ENCODE peak calls at places on chromosomes 11 and 22, in nine cellular contexts. Q is psoas muscle, X is endothelial cell of umbilical vein, L is HCT116, M is heart left ventricle, V is lung, C is K562, K is cardiac muscle cell, R is Panc1. G is an unnamed sample.

GRCh38 chr11:128903248-128904041 is 12.3 kb downstream of the KCNJ5 start:
- DNase-seq in C (no peak), Q (no peak), X (no peak), R (no peak), K (no peak), V (no peak), L (no peak), M (peak; percentile 76), G (no peak)

GRCh38 chr11:64245797-64246623 is 733 bp downstream of the PPP1R14B start:
- DNase-seq in K (peak; percentile 79), X (peak; percentile 82), Q (peak; percentile 94), V (peak; percentile 65), C (peak; percentile 68), R (peak; percentile 71), L (no peak), M (no peak), G (peak; percentile 92)

GRCh38 chr11:10122337-10123197 is 171.5 kb downstream of the SBF2 start:
- DNase-seq in R (no peak), X (no peak), Q (no peak), L (peak; percentile 77), K (peak; percentile 53), V (no peak), M (no peak), C (no peak), G (peak; percentile 22)

GRCh38 chr22:29780220-29780619 is 13.1 kb downstream of the UQCR10 start:
- DNase-seq in R (no peak), L (no peak), V (no peak), X (no peak), Q (no peak), K (no peak), M (no peak), C (no peak), G (no peak)

GRCh38 chr11:67507242-67507890 is 596 bp downstream of the CDK2AP2 start:
- DNase-seq in R (no peak), V (peak; percentile 84), C (peak; percentile 39), L (peak; percentile 74), M (no peak), Q (no peak), K (no peak), X (no peak), G (peak; percentile 64)

GRCh38 chr11:75579841-75580240 is 17.8 kb downstream of the SERPINH1 start:
- DNase-seq in R (no peak), X (no peak), M (no peak), V (no peak), C (no peak), K (no peak), L (no peak), Q (no peak), G (no peak)

GRCh38 chr11:61773826-61774225 is 18.6 kb downstream of the TMEM258 start:
- DNase-seq in L (no peak), V (no peak), M (no peak), X (no peak), K (no peak), Q (no peak), C (no peak), R (no peak), G (no peak)

GRCh38 chr22:36741204-36741793 is 34.6 kb downstream of the IFT27 start:
- DNase-seq in M (no peak), R (no peak), V (no peak), Q (no peak), C (peak; percentile 68), K (peak; percentile 14), L (peak; percentile 46), X (no peak), G (peak; percentile 9)

GRCh38 chr11:2988996-2989395 is 3.1 kb downstream of the NAP1L4 start:
- DNase-seq in R (no peak), V (no peak), M (no peak), Q (no peak), C (no peak), K (no peak), X (peak; percentile 58), L (no peak), G (no peak)

GRCh38 chr11:6353367-6353987 is 33.2 kb upstream of the CAVIN3 start:
- DNase-seq in C (peak; percentile 61), R (peak; percentile 55), Q (peak; percentile 68), L (peak; percentile 88), K (peak; percentile 56), X (peak; percentile 51), V (peak; percentile 64), M (no peak), G (peak; percentile 20)

GRCh38 chr11:78419327-78419726 is 1.7 kb upstream of the GAB2 start:
- DNase-seq in V (peak; percentile 56), L (no peak), C (no peak), M (no peak), Q (peak; percentile 63), X (peak; percentile 94), K (peak; percentile 99), R (no peak), G (peak; percentile 98)

GRCh38 chr22:27682438-27682837 is 119.1 kb downstream of the MN1 start:
- DNase-seq in R (no peak), M (no peak), Q (no peak), C (peak; percentile 60), L (no peak), V (no peak), X (no peak), K (no peak), G (no peak)

GRCh38 chr11:124823512-124824376 is 23.5 kb upstream of the MSANTD2 start:
- DNase-seq in M (no peak), C (no peak), Q (no peak), V (peak; percentile 71), X (no peak), K (no peak), L (no peak), R (no peak), G (no peak)

GRCh38 chr11:116963813-116964212 is 126.4 kb upstream of the APOA1 start:
- DNase-seq in L (no peak), X (no peak), K (no peak), M (no peak), C (no peak), R (no peak), Q (no peak), V (no peak), G (no peak)

GRCh38 chr11:96162816-96163499 is 180.0 kb downstream of the MAML2 start:
- DNase-seq in V (no peak), M (no peak), K (peak; percentile 98), Q (no peak), R (no peak), X (peak; percentile 93), C (no peak), L (no peak), G (peak; percentile 82)

GRCh38 chr22:39984750-39985149 is 10.0 kb upstream of the FAM83F start:
- DNase-seq in K (no peak), M (no peak), C (no peak), L (no peak), Q (no peak), V (no peak), X (no peak), R (no peak), G (no peak)

GRCh38 chr11:105334025-105334714 is 194.6 kb upstream of the CARD18 start:
- DNase-seq in X (no peak), R (no peak), M (peak; percentile 33), V (no peak), Q (peak; percentile 23), K (no peak), L (no peak), C (no peak), G (no peak)
- TF ChIP-seq CTCF in X (no peak), R (no peak), M (no peak), V (no peak), Q (no peak), K (no peak), L (no peak), C (no peak), G (no peak)

GRCh38 chr11:123434911-123435310 is 4.8 kb downstream of the GRAMD1B start:
- DNase-seq in R (no peak), K (no peak), X (no peak), C (no peak), M (no peak), L (no peak), V (no peak), Q (no peak), G (no peak)

GRCh38 chr11:123441161-123441560 is 11.1 kb downstream of the GRAMD1B start:
- DNase-seq in Q (no peak), L (no peak), R (no peak), X (no peak), K (no peak), M (no peak), V (no peak), C (no peak), G (no peak)

GRCh38 chr11:123439616-123440015 is 9.5 kb downstream of the GRAMD1B start:
- DNase-seq in X (no peak), C (no peak), V (no peak), R (no peak), L (no peak), K (peak; percentile 28), Q (no peak), M (no peak), G (no peak)

GRCh38 chr11:123437236-123437979 is 7.3 kb downstream of the GRAMD1B start:
- DNase-seq in V (no peak), C (no peak), M (no peak), L (no peak), R (no peak), K (no peak), X (no peak), Q (no peak), G (no peak)

GRCh38 chr11:123438191-123438627 is 8.1 kb downstream of the GRAMD1B start:
- DNase-seq in C (no peak), X (no peak), K (no peak), Q (no peak), L (no peak), R (no peak), M (no peak), V (no peak), G (no peak)
- H3K36me3 ChIP-seq in C (no peaks in the 10 kb centered on the region), X (no peaks in the 10 kb centered on the region), K (peaks cover 9% of the 10 kb centered on the region), Q (no peaks in the 10 kb centered on the region), L (no peaks in the 10 kb centered on the region), R (no peaks in the 10 kb centered on the region), M (no peaks in the 10 kb centered on the region), V (no peaks in the 10 kb centered on the region), G (no peaks in the 10 kb centered on the region)

DNA sequence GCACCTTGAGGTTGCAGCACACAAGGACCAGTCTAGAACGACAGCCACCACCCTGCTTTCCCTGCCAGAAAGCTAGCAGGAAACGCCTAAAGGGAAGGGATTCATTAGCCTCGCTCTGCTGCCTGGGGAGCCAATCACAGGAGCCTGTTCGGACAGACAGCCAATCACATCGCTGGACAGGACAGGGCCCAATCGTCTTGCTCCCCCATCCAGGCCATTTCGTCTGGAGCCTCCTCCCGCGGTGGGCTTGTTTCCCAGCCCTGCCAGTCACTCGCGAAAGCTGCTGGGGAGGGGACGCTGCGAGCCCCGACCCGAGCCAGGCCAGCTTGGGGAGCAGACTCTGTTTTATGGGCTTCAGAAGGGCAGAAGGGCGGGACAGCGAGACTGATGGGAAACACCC is 79.8 kb upstream of the NCAM1 start:
- DNase-seq in Q (peak; percentile 85), L (no peak), R (no peak), X (no peak), K (peak; percentile 51), C (peak; percentile 68), M (peak; percentile 77), V (peak; percentile 53), G (no peak)
- H3K4me3 ChIP-seq in Q (peak overlapping the region; percentile 60), L (no peak overlapping the region), R (no peak overlapping the region), X (no peak overlapping the region), K (peak overlapping the region; percentile 24), C (no peak overlapping the region), M (peak overlapping the region; percentile 48), V (no peak overlapping the region), G (peak overlapping the region; percentile 42)

DNA sequence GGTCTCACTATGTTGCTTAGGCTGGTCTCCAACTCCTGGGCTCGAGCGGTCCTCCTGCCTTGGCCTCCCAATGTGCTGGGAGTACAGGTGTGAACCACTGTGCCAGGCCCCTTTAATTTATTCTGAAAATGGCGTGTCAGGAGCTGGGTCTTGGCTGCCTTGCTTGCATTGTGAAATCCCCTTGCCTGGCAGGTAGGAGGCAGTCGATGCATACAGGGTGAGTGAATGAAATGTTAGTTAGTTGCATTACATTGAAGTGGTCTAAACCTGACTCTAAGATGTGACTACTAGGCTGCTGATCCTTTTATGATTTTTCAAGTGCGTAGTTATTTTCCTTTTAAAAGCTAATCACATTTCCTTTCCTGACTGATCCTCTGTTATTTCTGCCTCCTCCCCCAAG is 42.9 kb downstream of the PARVB start:
- DNase-seq in C (no peak), X (peak; percentile 52), K (no peak), L (no peak), Q (no peak), M (no peak), V (no peak), R (no peak), G (no peak)
- TF ChIP-seq CTCF in C (no peak), X (peak; percentile 41), K (no peak), L (peak; percentile 2), Q (no peak), M (no peak), V (no peak), R (no peak), G (no peak)

G was measured in brain microvascular endothelial cell.